ENCODE peak calls at places on chromosomes 5 and 9, in seven cellular contexts. Z is tibial nerve; K is left colon; P is HS-27A; M is stimulated activated CD4-positive, alpha-beta T cell treated with anti-CD3 and anti-CD28 coated beads, Interleukin-1b, Interleukin-23, amount 100 ng/mL, for 1 hour; H is psoas muscle; G is KG1. O is an unnamed sample.

GRCh38 chr9:97985058-97985861 is 2.1 kb downstream of the ANP32B start:
- DNase-seq in H (no peak), K (peak), P (no peak), G (peak), M (no peak), Z (no peak), O (no peak)

GRCh38 chr9:131530546-131530929 is 525 bp downstream of the UCK1 start:
- DNase-seq in P (no peak), K (peak), M (no peak), Z (no peak), G (no peak), H (peak), O (no peak)

GRCh38 chr9:81321551-81321950 is 367.8 kb downstream of the TLE1 start:
- DNase-seq in K (no peak), G (no peak), Z (no peak), M (no peak), H (no peak), P (no peak), O (no peak)

GRCh38 chr5:151923865-151924264 is 786 bp downstream of the GLRA1 start:
- DNase-seq in Z (no peak), M (no peak), K (no peak), H (no peak), P (no peak), G (no peak), O (no peak)

GRCh38 chr9:136855461-136856077 is 3.4 kb downstream of the MAMDC4 start:
- DNase-seq in P (no peak), Z (no peak), M (no peak), G (no peak), K (peak), H (no peak), O (no peak)

GRCh38 chr5:32108167-32108566 is 66.0 kb downstream of the GOLPH3 start:
- DNase-seq in G (no peak), M (no peak), H (no peak), P (no peak), Z (no peak), K (no peak), O (no peak)

GRCh38 chr5:9932770-9933169 is 302.6 kb upstream of the TAS2R1 start:
- DNase-seq in M (no peak), P (peak), H (no peak), K (no peak), Z (no peak), G (no peak), O (no peak)

GRCh38 chr5:74205745-74206570 is 434.6 kb downstream of the ENC1 start:
- DNase-seq in K (no peak), G (no peak), P (no peak), M (no peak), Z (no peak), H (no peak), O (no peak)

GRCh38 chr5:127981498-127981897 is 102.1 kb upstream of the SLC12A2 start:
- DNase-seq in M (no peak), K (no peak), G (no peak), Z (no peak), H (no peak), P (no peak), O (no peak)

GRCh38 chr9:21070171-21070571 is 7.6 kb downstream of the IFNB1 start:
- DNase-seq in K (no peak), P (peak), H (peak), G (no peak), M (no peak), Z (no peak), O (no peak)

GRCh38 chr9:91716239-91716638 is 233.8 kb downstream of the ROR2 start:
- DNase-seq in H (no peak), P (no peak), K (no peak), Z (no peak), G (no peak), M (no peak), O (no peak)

GRCh38 chr9:117771162-117771561 is 67.0 kb downstream of the TLR4 start:
- DNase-seq in K (no peak), H (no peak), G (no peak), M (no peak), P (no peak), Z (no peak), O (no peak)

GRCh38 chr9:87883990-87884389 is 1.3 kb downstream of the SPATA31E1 start:
- DNase-seq in G (no peak), Z (no peak), M (no peak), H (no peak), K (no peak), P (no peak), O (no peak)

GRCh38 chr5:141815796-141816180 is 62.4 kb downstream of the PCDH1 start:
- DNase-seq in P (no peak), G (no peak), M (no peak), Z (no peak), H (no peak), K (no peak), O (no peak)

GRCh38 chr9:122464633-122465567 is 12.8 kb downstream of the OR1J1 start:
- DNase-seq in Z (peak), P (peak), G (peak), H (peak), K (peak), M (peak), O (peak)

GRCh38 chr9:93111001-93111370 is 15.0 kb downstream of the CARD19 start:
- DNase-seq in M (no peak), H (no peak), P (no peak), Z (peak), G (no peak), K (peak), O (no peak)

GRCh38 chr9:34046784-34047379 is 1.8 kb downstream of the UBAP2 start:
- DNase-seq in M (no peak), K (peak), G (no peak), Z (no peak), P (no peak), H (no peak), O (no peak)

GRCh38 chr9:134855900-134856377 is 24.7 kb upstream of the FCN2 start:
- DNase-seq in G (no peak), M (no peak), Z (no peak), H (no peak), K (no peak), P (no peak), O (no peak)

GRCh38 chr9:81574399-81574798 is 114.9 kb downstream of the TLE1 start:
- DNase-seq in H (no peak), M (no peak), K (no peak), P (no peak), G (no peak), Z (no peak), O (no peak)

GRCh38 chr9:16787724-16788123 is 82.7 kb downstream of the BNC2 start:
- DNase-seq in P (no peak), K (no peak), G (no peak), M (no peak), Z (no peak), H (no peak), O (no peak)

GRCh38 chr9:124632077-124632621 is 125.0 kb upstream of the NR5A1 start:
- DNase-seq in Z (no peak), M (no peak), G (no peak), P (no peak), H (no peak), K (no peak), O (no peak)

GRCh38 chr9:70411141-70411929 is 3.1 kb downstream of the KLF9 start:
- DNase-seq in P (no peak), G (no peak), Z (peak), K (peak), M (no peak), H (peak), O (no peak)

GRCh38 chr9:135468866-135469521 is 10.6 kb upstream of the PPP1R26 start:
- DNase-seq in H (no peak), P (no peak), Z (no peak), K (no peak), M (no peak), G (no peak), O (no peak)

GRCh38 chr5:127912411-127912810 is 171.2 kb upstream of the SLC12A2 start:
- DNase-seq in G (no peak), Z (no peak), M (no peak), H (no peak), K (no peak), P (no peak), O (no peak)

GRCh38 chr5:138752341-138752950 is 779 bp upstream of the CTNNA1 start:
- DNase-seq in H (no peak), P (no peak), Z (no peak), K (peak), M (no peak), G (no peak), O (no peak)

GRCh38 chr5:45542421-45542820 is 153.8 kb downstream of the HCN1 start:
- DNase-seq in Z (no peak), P (no peak), H (no peak), K (no peak), G (no peak), M (no peak), O (no peak)

GRCh38 chr5:148962200-148962550 is 100.7 kb downstream of the SH3TC2 start:
- DNase-seq in G (no peak), K (no peak), Z (no peak), P (no peak), H (no peak), M (no peak), O (no peak)

GRCh38 chr9:109458453-109459211 is 39.5 kb downstream of the PTPN3 start:
- DNase-seq in G (no peak), M (no peak), P (no peak), K (no peak), Z (no peak), H (no peak), O (no peak)

GRCh38 chr5:80711938-80712337 is 57.2 kb upstream of the DHFR start:
- DNase-seq in K (no peak), Z (no peak), H (no peak), G (no peak), P (no peak), M (no peak), O (no peak)

GRCh38 chr5:91556-92263 is at the start of gene PLEKHG4B:
- DNase-seq in Z (no peak), M (no peak), H (no peak), G (no peak), K (peak), P (no peak), O (no peak)

GRCh38 chr5:138033275-138033808 is 463 bp upstream of the FAM13B start:
- DNase-seq in G (no peak), M (no peak), K (no peak), H (no peak), P (no peak), Z (no peak), O (no peak)

GRCh38 chr5:9498541-9499497 is 47.1 kb downstream of the SEMA5A start:
- DNase-seq in H (no peak), G (no peak), P (no peak), Z (no peak), M (no peak), K (no peak), O (no peak)

GRCh38 chr5:151234476-151235238 is 10.8 kb upstream of the CCDC69 start:
- DNase-seq in H (peak), G (no peak), P (no peak), K (peak), M (no peak), Z (peak), O (no peak)

GRCh38 chr5:77425998-77426659 is 66.0 kb downstream of the WDR41 start:
- DNase-seq in G (no peak), P (no peak), M (no peak), H (no peak), Z (no peak), K (no peak), O (no peak)

GRCh38 chr9:126043691-126044090 is 282.9 kb upstream of the MVB12B start:
- DNase-seq in G (no peak), K (no peak), P (no peak), M (no peak), Z (no peak), H (no peak), O (no peak)

GRCh38 chr5:99945706-99946442 is 589.3 kb upstream of the FAM174A start:
- DNase-seq in G (no peak), Z (no peak), P (no peak), M (no peak), K (no peak), H (no peak), O (no peak)

GRCh38 chr5:14208071-14209021 is 65.2 kb downstream of the TRIO start:
- DNase-seq in G (no peak), H (no peak), Z (no peak), K (peak), M (no peak), P (no peak), O (no peak)